ENCODE peak calls at places on chromosomes 3 and 15, in nine cellular contexts. W, O, Q, C, A, J, P, N and Z are unnamed samples.

GRCh38 chr3:188979669-188980311 is 192.0 kb upstream of the TPRG1 start:
- DNase-seq in W (no peak), O (no peak), Q (no peak), C (no peak), A (no peak), J (no peak), P (peak), N (no peak), Z (no peak)

GRCh38 chr3:22115581-22115980 is 364.6 kb upstream of the ZNF385D start:
- DNase-seq in W (no peak), O (no peak), Q (no peak), C (no peak), A (no peak), J (no peak), P (no peak), N (no peak), Z (no peak)

GRCh38 chr3:10983219-10983916 is 9.2 kb upstream of the SLC6A1 start:
- DNase-seq in W (peak), O (no peak), Q (no peak), C (peak), A (no peak), J (no peak), P (no peak), N (peak), Z (no peak)

GRCh38 chr3:129418041-129418973 is 10.1 kb downstream of the EFCAB12 start:
- DNase-seq in W (no peak), O (no peak), Q (no peak), C (peak), A (no peak), J (no peak), P (no peak), N (no peak), Z (no peak)

GRCh38 chr3:169825316-169825715 is 12.6 kb upstream of the LRRC34 start:
- DNase-seq in W (no peak), O (no peak), Q (no peak), C (no peak), A (no peak), J (no peak), P (no peak), N (no peak), Z (no peak)

GRCh38 chr15:31214864-31215489 is 111.7 kb upstream of the KLF13 start:
- DNase-seq in W (no peak), O (no peak), Q (peak), C (peak), A (peak), J (peak), P (peak), N (peak), Z (peak)

GRCh38 chr3:27792869-27793268 is 70.7 kb upstream of the EOMES start:
- DNase-seq in W (no peak), O (no peak), Q (no peak), C (no peak), A (no peak), J (no peak), P (no peak), N (no peak), Z (no peak)

GRCh38 chr3:114365268-114365667 is 71.4 kb downstream of the TIGIT start:
- DNase-seq in W (no peak), O (no peak), Q (no peak), C (no peak), A (no peak), J (no peak), P (no peak), N (no peak), Z (no peak)

GRCh38 chr3:78734048-78734637 is 1033.7 kb downstream of the ROBO1 start:
- DNase-seq in W (no peak), O (no peak), Q (no peak), C (no peak), A (no peak), J (no peak), P (no peak), N (no peak), Z (no peak)

GRCh38 chr3:52244061-52244628 is 1.4 kb upstream of the PPM1M start:
- DNase-seq in W (no peak), O (no peak), Q (peak), C (no peak), A (peak), J (peak), P (no peak), N (peak), Z (peak)

GRCh38 chr3:97910931-97911351 is 61.3 kb downstream of the RIOX2 start:
- DNase-seq in W (no peak), O (no peak), Q (no peak), C (no peak), A (no peak), J (no peak), P (no peak), N (no peak), Z (no peak)

GRCh38 chr15:27820232-27820631 is 278.9 kb downstream of the OCA2 start:
- DNase-seq in W (no peak), O (no peak), Q (no peak), C (no peak), A (no peak), J (no peak), P (no peak), N (no peak), Z (no peak)

GRCh38 chr3:165355316-165355715 is 159.1 kb upstream of the SLITRK3 start:
- DNase-seq in W (no peak), O (no peak), Q (no peak), C (no peak), A (no peak), J (no peak), P (no peak), N (no peak), Z (no peak)

GRCh38 chr15:64356443-64357040 is 569 bp upstream of the CSNK1G1 start:
- DNase-seq in W (peak), O (no peak), Q (no peak), C (no peak), A (no peak), J (no peak), P (no peak), N (no peak), Z (no peak)

GRCh38 chr3:48594431-48595049 is 589 bp downstream of the COL7A1 start:
- DNase-seq in W (no peak), O (no peak), Q (no peak), C (no peak), A (no peak), J (no peak), P (no peak), N (no peak), Z (no peak)

GRCh38 chr3:101938262-101938847 is 89.0 kb downstream of the NFKBIZ start:
- DNase-seq in W (no peak), O (no peak), Q (no peak), C (no peak), A (no peak), J (no peak), P (no peak), N (no peak), Z (no peak)

GRCh38 chr15:48437178-48437577 is 105.9 kb downstream of the DUT start:
- DNase-seq in W (no peak), O (no peak), Q (no peak), C (no peak), A (no peak), J (no peak), P (no peak), N (no peak), Z (no peak)

GRCh38 chr3:172330413-172330812 is 117.8 kb downstream of the GHSR start:
- DNase-seq in W (no peak), O (no peak), Q (no peak), C (no peak), A (no peak), J (no peak), P (no peak), N (no peak), Z (no peak)

GRCh38 chr3:189954733-189955665 is 165.7 kb downstream of the P3H2 start:
- DNase-seq in W (no peak), O (no peak), Q (no peak), C (no peak), A (no peak), J (no peak), P (no peak), N (no peak), Z (no peak)

GRCh38 chr15:70783610-70784021 is 20.3 kb upstream of the UACA start:
- DNase-seq in W (no peak), O (no peak), Q (no peak), C (no peak), A (no peak), J (no peak), P (no peak), N (peak), Z (no peak)

GRCh38 chr3:114216186-114216970 is 21.0 kb downstream of the ZNF80 start:
- DNase-seq in W (no peak), O (no peak), Q (no peak), C (no peak), A (no peak), J (no peak), P (no peak), N (no peak), Z (no peak)

GRCh38 chr15:56286213-56286612 is 42.5 kb upstream of the RFX7 start:
- DNase-seq in W (peak), O (no peak), Q (no peak), C (no peak), A (no peak), J (no peak), P (no peak), N (peak), Z (no peak)

GRCh38 chr3:38655708-38656300 is 6.3 kb upstream of the SCN5A start:
- DNase-seq in W (peak), O (peak), Q (no peak), C (no peak), A (no peak), J (no peak), P (no peak), N (no peak), Z (peak)

GRCh38 chr3:152910966-152911365 is 76.0 kb downstream of the P2RY1 start:
- DNase-seq in W (no peak), O (no peak), Q (no peak), C (no peak), A (no peak), J (no peak), P (no peak), N (no peak), Z (no peak)

GRCh38 chr15:66842710-66843441 is 140.8 kb downstream of the SMAD6 start:
- DNase-seq in W (no peak), O (no peak), Q (peak), C (peak), A (peak), J (peak), P (peak), N (peak), Z (peak)

GRCh38 chr3:126993436-126993835 is 10.5 kb downstream of the PLXNA1 start:
- DNase-seq in W (no peak), O (no peak), Q (no peak), C (no peak), A (no peak), J (no peak), P (no peak), N (no peak), Z (no peak)

GRCh38 chr3:159604151-159604581 is 384.5 kb upstream of the IL12A start:
- DNase-seq in W (no peak), O (no peak), Q (peak), C (no peak), A (no peak), J (no peak), P (no peak), N (no peak), Z (no peak)

GRCh38 chr15:99015677-99016568 is 8.3 kb upstream of the PGPEP1L start:
- DNase-seq in W (no peak), O (no peak), Q (no peak), C (no peak), A (no peak), J (peak), P (no peak), N (no peak), Z (no peak)

GRCh38 chr3:16994842-16995535 is 110.2 kb downstream of the PLCL2 start:
- DNase-seq in W (no peak), O (no peak), Q (no peak), C (no peak), A (no peak), J (no peak), P (no peak), N (no peak), Z (no peak)

GRCh38 chr15:62624541-62625399 is 417.8 kb upstream of the TPM1 start:
- DNase-seq in W (no peak), O (no peak), Q (no peak), C (no peak), A (no peak), J (peak), P (peak), N (no peak), Z (no peak)

GRCh38 chr3:138381413-138381901 is 33.1 kb downstream of the MRAS start:
- DNase-seq in W (no peak), O (no peak), Q (peak), C (peak), A (no peak), J (peak), P (peak), N (no peak), Z (peak)

GRCh38 chr3:17939157-17939556 is 196.7 kb upstream of the TBC1D5 start:
- DNase-seq in W (no peak), O (no peak), Q (no peak), C (no peak), A (no peak), J (no peak), P (no peak), N (no peak), Z (no peak)

GRCh38 chr3:33331414-33331813 is 54.2 kb downstream of the FBXL2 start:
- DNase-seq in W (no peak), O (no peak), Q (no peak), C (no peak), A (no peak), J (no peak), P (no peak), N (no peak), Z (no peak)

GRCh38 chr3:128996741-128997140 is 2.9 kb upstream of the CFAP92 start:
- DNase-seq in W (no peak), O (no peak), Q (no peak), C (no peak), A (no peak), J (no peak), P (peak), N (no peak), Z (no peak)

GRCh38 chr15:55231455-55231854 is 34.7 kb upstream of the RSL24D1 start:
- DNase-seq in W (no peak), O (no peak), Q (no peak), C (no peak), A (no peak), J (no peak), P (no peak), N (no peak), Z (no peak)

GRCh38 chr3:52053307-52054304 is 2.8 kb downstream of the DUSP7 start:
- DNase-seq in W (no peak), O (no peak), Q (peak), C (no peak), A (peak), J (peak), P (peak), N (no peak), Z (no peak)

GRCh38 chr3:78256123-78256522 is 1216.2 kb downstream of the ROBO2 start:
- DNase-seq in W (no peak), O (no peak), Q (no peak), C (no peak), A (no peak), J (no peak), P (no peak), N (no peak), Z (no peak)

GRCh38 chr15:88693191-88693590 is 54.4 kb downstream of the ISG20 start:
- DNase-seq in W (no peak), O (no peak), Q (no peak), C (no peak), A (no peak), J (no peak), P (no peak), N (no peak), Z (no peak)

DNA sequence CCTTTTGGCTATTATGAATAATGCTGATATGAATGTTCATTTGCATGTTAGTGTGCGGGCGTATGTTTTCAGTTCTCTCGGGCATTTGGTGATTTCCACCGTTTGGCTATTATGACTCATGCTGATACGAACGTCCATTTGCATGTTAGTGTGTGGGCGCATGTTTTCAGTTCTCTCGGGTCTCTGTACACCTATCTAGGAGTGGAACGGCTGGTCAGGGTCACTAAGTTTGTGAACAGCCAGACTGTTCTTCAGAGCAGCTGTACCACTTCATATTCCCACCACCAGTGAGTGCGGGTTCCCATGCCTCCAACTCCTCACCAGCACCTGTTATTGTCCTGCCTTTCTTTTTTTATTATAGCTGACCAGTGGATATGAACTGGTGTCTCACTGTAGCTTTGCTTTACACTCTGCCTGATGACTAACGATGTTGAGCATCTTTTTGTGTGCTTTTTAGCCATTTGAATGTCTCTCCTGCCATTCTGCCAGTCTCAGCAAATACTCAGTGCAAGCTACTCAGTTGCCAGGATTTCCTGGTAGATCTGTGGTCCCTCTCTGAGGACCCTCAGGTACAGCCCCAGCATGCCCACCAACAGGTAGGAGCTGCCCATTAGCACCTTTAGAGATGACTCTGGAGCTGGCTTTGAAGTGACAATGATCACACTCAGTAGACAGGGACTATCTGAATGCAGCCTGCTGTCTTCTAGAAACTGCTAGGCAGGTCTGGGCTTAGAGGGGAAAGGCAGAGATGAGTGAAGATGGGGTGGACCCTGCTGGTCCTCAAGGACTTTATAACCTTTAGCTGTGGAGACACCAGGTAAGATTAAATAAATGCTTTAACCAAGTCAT is 141.1 kb downstream of the XXYLT1 start:
- DNase-seq in W (no peak), O (no peak), Q (no peak), C (no peak), A (no peak), J (no peak), P (no peak), N (no peak), Z (no peak)
- TF ChIP-seq POLR2A in W (no peak), O (no peak), Q (no peak), C (no peak), A (no peak), J (no peak), P (no peak), N (no peak), Z (no peak)

GRCh38 chr3:197003461-197004385 is 25.9 kb downstream of the MELTF start:
- DNase-seq in W (no peak), O (no peak), Q (no peak), C (no peak), A (peak), J (peak), P (no peak), N (peak), Z (no peak)

GRCh38 chr3:197001106-197001971 is 28.3 kb downstream of the MELTF start:
- DNase-seq in W (no peak), O (no peak), Q (no peak), C (no peak), A (peak), J (no peak), P (no peak), N (no peak), Z (peak)

GRCh38 chr3:197000211-197000610 is 29.4 kb downstream of the MELTF start:
- DNase-seq in W (no peak), O (no peak), Q (no peak), C (no peak), A (peak), J (no peak), P (no peak), N (no peak), Z (peak)

GRCh38 chr3:197001972-197002700 is 27.5 kb downstream of the MELTF start:
- DNase-seq in W (no peak), O (no peak), Q (peak), C (no peak), A (peak), J (peak), P (peak), N (no peak), Z (no peak)

GRCh38 chr3:197002701-197003454 is 26.7 kb downstream of the MELTF start:
- DNase-seq in W (peak), O (no peak), Q (peak), C (peak), A (peak), J (peak), P (peak), N (peak), Z (peak)
- TF ChIP-seq POLR2A in W (no peak), O (no peak), Q (no peak), C (no peak), A (no peak), J (peak), P (peak), N (no peak), Z (no peak)

DNA sequence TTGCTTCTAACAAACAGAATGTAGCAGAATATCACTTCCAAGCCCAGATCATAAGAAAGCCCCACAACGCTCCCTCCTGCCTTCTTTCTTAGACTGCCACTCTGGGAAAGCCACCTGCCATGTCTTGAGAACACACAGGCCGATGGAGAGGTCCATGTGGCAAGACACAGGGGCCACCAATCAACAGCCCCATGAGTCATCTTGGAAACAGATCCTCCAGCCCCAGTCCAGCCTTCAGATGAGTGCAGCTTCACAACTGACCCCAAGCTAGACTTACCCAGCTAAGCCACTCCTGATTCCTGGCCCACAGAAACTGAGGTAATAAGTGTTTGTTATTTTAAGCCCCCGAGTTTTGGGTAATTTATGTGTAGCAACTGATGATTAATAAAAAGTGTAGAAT is 39.7 kb downstream of the PTH1R start:
- DNase-seq in W (no peak), O (no peak), Q (no peak), C (no peak), A (peak), J (no peak), P (no peak), N (no peak), Z (peak)
- TF ChIP-seq POLR2A in W (no peak), O (no peak), Q (no peak), C (no peak), A (no peak), J (no peak), P (no peak), N (no peak), Z (no peak)

GRCh38 chr15:38740206-38740605 is 175.6 kb upstream of the RASGRP1 start:
- DNase-seq in W (no peak), O (no peak), Q (no peak), C (no peak), A (no peak), J (no peak), P (no peak), N (no peak), Z (no peak)

GRCh38 chr15:38745611-38746010 is 181.0 kb upstream of the RASGRP1 start:
- DNase-seq in W (no peak), O (no peak), Q (no peak), C (no peak), A (no peak), J (no peak), P (no peak), N (no peak), Z (no peak)

GRCh38 chr15:38748710-38749109 is 184.1 kb upstream of the RASGRP1 start:
- DNase-seq in W (no peak), O (peak), Q (no peak), C (no peak), A (no peak), J (no peak), P (no peak), N (no peak), Z (no peak)

GRCh38 chr15:38746211-38746610 is 181.6 kb upstream of the RASGRP1 start:
- DNase-seq in W (no peak), O (no peak), Q (no peak), C (no peak), A (no peak), J (no peak), P (no peak), N (no peak), Z (no peak)

DNA sequence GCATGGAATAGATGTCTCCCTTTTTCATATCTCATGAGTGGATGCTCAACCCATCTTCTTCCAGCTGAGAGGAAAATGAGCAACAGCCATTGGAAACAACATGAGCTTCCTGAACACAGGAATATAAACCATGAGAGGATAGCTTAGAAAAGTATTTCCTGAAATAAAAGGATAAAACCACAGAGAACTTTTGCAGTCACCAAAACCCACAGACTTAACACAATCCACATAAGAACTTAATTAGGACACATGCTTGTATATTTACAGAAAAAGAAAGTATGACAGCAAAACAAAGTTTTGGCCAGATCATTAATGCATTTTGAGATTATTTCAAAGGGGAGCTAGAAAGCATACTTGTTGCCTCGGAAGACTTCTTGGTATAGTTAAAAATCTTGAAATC is 180.5 kb upstream of the RASGRP1 start:
- DNase-seq in W (no peak), O (no peak), Q (no peak), C (no peak), A (no peak), J (no peak), P (no peak), N (no peak), Z (no peak)
- TF ChIP-seq POLR2A in W (no peak), O (no peak), Q (no peak), C (no peak), A (no peak), J (no peak), P (no peak), N (no peak), Z (no peak)